ENCODE peak calls at places on chromosome 6, in four cellular contexts. X is PC-3, E is HCT116, Q is GM23248. I is an unnamed sample. For H4K20me1 and H3K36me3, the result is how much of the 10 kb centered on the place peaks cover.

GRCh38 chr6:146670161-146670560 is 71.4 kb downstream of the ADGB start:
- DNase-seq in X (no peak), E (no peak), Q (peak), I (no peak)

GRCh38 chr6:100633096-100633766 is 168.5 kb upstream of the SIM1 start:
- DNase-seq in X (peak), E (peak), Q (peak), I (no peak)

GRCh38 chr6:142372348-142372747 is 70.5 kb downstream of the ADGRG6 start:
- DNase-seq in X (peak), E (peak), Q (no peak), I (no peak)

GRCh38 chr6:145267076-145267867 is 468.0 kb downstream of the EPM2A start:
- DNase-seq in X (peak), E (no peak), Q (no peak), I (no peak)

GRCh38 chr6:30171677-30172471 is 8.5 kb downstream of the TRIM15 start:
- DNase-seq in X (no peak), E (no peak), Q (peak), I (no peak)

GRCh38 chr6:45036101-45036500 is 292.0 kb upstream of the RUNX2 start:
- DNase-seq in X (no peak), E (no peak), Q (no peak), I (no peak)

GRCh38 chr6:150696156-150696555 is 96.5 kb downstream of the PLEKHG1 start:
- DNase-seq in X (no peak), E (no peak), Q (no peak), I (no peak)

GRCh38 chr6:118853408-118853807 is 40.5 kb upstream of the ASF1A start:
- DNase-seq in X (no peak), E (no peak), Q (no peak), I (no peak)

GRCh38 chr6:111534366-111534765 is 51.3 kb upstream of the REV3L start:
- DNase-seq in X (peak), E (no peak), Q (no peak), I (no peak)

GRCh38 chr6:45460166-45460565 is 82.4 kb upstream of the SUPT3H start:
- DNase-seq in X (no peak), E (no peak), Q (no peak), I (no peak)

DNA sequence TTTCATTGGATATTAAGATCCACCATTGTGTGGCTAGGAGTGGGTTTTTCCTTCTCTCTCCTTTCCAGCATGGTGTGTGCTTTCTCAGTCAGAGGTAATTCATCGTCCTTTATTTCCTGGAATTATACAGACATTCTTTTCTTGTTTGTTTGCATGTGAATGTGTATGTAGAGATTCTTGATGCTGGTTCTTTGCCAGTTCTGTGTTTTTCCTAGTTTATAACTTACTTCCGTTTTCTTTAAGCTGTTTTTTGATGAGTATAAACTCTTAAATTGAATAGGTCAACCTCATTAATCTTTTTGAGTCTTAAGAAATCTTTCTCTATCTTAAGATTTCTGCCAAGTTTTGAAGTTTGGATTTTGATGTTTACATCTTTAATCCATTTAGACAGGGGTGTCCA is 38.7 kb downstream of the IGF2R start:
- DNase-seq in X (no peak), E (no peak), Q (no peak), I (no peak)
- H4K20me1 ChIP-seq in X (under half), E (under half), Q (under half), I (under half)

DNA sequence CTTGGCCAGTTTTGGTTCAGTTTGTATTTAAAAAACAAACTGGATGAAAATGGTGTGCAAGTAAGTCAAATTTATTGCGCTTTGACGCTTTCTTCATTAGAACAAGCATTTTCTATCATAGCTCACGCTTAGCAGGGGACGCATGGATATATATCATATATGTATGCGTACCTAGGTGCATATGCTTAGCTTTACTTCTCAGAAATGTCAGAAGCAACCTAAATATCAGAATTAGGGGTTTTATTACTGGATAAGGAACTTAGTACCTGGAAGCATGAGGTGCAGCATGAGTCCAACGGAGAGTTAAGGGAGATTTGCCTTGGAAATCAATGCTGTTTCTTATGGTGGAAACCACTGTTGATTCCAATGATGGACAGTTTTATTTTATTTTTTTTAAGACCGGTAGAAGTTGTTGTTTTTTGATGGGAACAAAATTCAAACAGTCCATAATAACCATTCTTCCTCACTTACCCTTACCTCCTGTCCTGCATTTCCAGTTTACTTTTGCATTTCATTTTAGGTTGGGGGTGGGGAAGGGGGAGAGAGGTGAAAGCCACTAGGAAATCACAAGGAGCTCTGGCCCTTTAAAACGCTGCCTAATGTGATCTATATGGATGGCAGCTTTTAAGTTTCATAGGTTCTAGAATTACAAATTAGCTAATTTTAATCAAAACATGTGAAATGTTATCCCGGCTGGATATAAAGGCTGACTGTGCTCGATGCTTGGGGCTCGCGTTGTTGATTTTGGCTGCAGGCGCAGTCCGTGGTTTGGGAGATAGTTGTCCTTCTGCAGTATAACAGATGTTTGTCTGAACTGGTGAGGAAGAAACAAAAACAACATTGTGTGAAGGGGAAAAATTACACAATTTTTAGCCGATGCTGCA is 2.1 kb downstream of the SOBP start:
- DNase-seq in X (no peak), E (no peak), Q (peak), I (peak)
- H3K4me3 ChIP-seq in X (no peak), E (peak), Q (peak), I (peak)

GRCh38 chr6:36969240-36969691 is 14.7 kb downstream of the PI16 start:
- DNase-seq in X (no peak), E (no peak), Q (no peak), I (no peak)
- H3K36me3 ChIP-seq in X (half or more), E (half or more), Q (half or more), I (half or more)

DNA sequence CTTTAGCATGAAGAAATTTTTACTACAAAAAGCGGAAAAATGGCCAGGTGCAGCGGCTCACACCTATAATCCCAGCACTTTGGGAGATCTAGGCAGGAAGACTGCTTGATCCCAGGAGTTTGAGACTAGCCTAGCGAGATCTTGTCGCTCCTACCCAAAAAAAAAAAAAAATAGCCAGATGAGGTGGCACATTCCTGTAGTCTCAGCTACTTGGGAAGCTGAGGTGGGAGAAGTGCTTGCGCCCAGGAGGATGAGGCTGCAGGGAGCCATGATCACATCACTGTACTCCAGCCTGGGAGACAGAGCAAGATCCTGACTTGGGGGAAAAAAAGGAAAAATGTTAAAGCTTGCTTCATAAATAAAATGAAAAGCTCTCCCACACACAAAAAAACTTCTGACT is 14.5 kb downstream of the NUDT3 start:
- DNase-seq in X (no peak), E (no peak), Q (peak), I (no peak)
- H4K20me1 ChIP-seq in X (under half), E (under half), Q (under half), I (under half)

GRCh38 chr6:10749734-10750133 is 2.1 kb downstream of the TMEM14B start:
- DNase-seq in X (no peak), E (no peak), Q (no peak), I (no peak)
- H3K4me3 ChIP-seq in X (peak), E (no peak), Q (no peak), I (no peak)

GRCh38 chr6:42661540-42662153 is 60.8 kb downstream of the PRPH2 start:
- DNase-seq in X (peak), E (peak), Q (peak), I (peak)

GRCh38 chr6:42659806-42660205 is 62.6 kb downstream of the PRPH2 start:
- DNase-seq in X (no peak), E (no peak), Q (no peak), I (no peak)

GRCh38 chr6:42664718-42665117 is 57.7 kb downstream of the PRPH2 start:
- DNase-seq in X (no peak), E (no peak), Q (no peak), I (no peak)
- H3K36me3 ChIP-seq in X (half or more), E (under half), Q (half or more), I (half or more)

GRCh38 chr6:113857565-113858066 is 471 bp downstream of the MARCKS start:
- DNase-seq in X (no peak), E (no peak), Q (peak), I (peak)
- H4K20me1 ChIP-seq in X (under half), E (under half), Q (under half), I (under half)

DNA sequence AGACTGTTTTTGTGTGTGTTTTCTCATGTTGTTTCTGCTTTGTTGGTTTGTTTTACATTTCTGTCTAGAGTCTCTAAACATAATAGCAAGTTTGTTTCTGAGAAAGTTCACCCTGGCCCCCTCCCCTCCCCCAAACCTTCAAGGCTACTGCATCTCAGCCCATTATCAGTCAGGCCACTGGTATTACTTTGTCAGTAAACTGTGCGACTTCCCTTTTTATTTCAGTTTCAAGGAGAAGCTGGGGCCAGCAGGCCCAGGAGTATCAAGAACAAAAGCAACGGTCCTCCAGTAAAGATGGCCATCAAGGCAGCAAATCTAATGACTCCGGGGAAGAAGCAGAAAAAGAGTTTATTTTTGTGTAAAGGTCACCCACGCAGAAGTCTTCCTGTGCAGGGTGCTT is 32.8 kb upstream of the SCGN start:
- DNase-seq in X (no peak), E (no peak), Q (no peak), I (no peak)
- H3K4me3 ChIP-seq in X (no peak), E (no peak), Q (no peak), I (no peak)

I was measured in osteoblast.